ENCODE peak calls at places on chromosome 18, in six cellular contexts. I is GM23248, G is GM23338, O is PC-9, A is PC-3, X is MM.1S. N is an unnamed sample.
A peak's percentile ranks its signal among the peaks of the same experiment; 100 is the strongest.

GRCh38 chr18:63146185-63146584 is 173.4 kb downstream of the BCL2 start:
- DNase-seq in I (no peak), G (no peak), O (no peak), A (no peak), X (no peak), N (no peak)

GRCh38 chr18:48153641-48154481 is 223.4 kb upstream of the SMAD2 start:
- DNase-seq in I (peak; percentile 72), G (no peak), O (no peak), A (peak; percentile 68), X (no peak), N (no peak)

GRCh38 chr18:39199231-39199855 is 1633.7 kb upstream of the CELF4 start:
- DNase-seq in I (no peak), G (no peak), O (no peak), A (no peak), X (no peak), N (no peak)

GRCh38 chr18:77207540-77207939 is 42.1 kb upstream of the GALR1 start:
- DNase-seq in I (peak; percentile 89), G (peak; percentile 73), O (no peak), A (peak; percentile 47), X (peak; percentile 65), N (peak; percentile 25)

GRCh38 chr18:41324934-41325333 is 630.1 kb upstream of the PIK3C3 start:
- DNase-seq in I (peak; percentile 51), G (no peak), O (no peak), A (peak; percentile 62), X (no peak), N (no peak)

GRCh38 chr18:74778191-74778847 is 180.6 kb downstream of the ZNF407 start:
- DNase-seq in I (peak; percentile 53), G (no peak), O (no peak), A (no peak), X (no peak), N (no peak)

GRCh38 chr18:70200286-70200685 is 5.2 kb downstream of the RTTN start:
- DNase-seq in I (no peak), G (no peak), O (no peak), A (no peak), X (no peak), N (no peak)

GRCh38 chr18:31206787-31207381 is 44.2 kb upstream of the DSC1 start:
- DNase-seq in I (no peak), G (peak; percentile 57), O (peak; percentile 78), A (peak; percentile 85), X (no peak), N (peak; percentile 33)

GRCh38 chr18:54255141-54255540 is 14.2 kb upstream of the POLI start:
- DNase-seq in I (no peak), G (no peak), O (no peak), A (no peak), X (no peak), N (no peak)

GRCh38 chr18:36451454-36452251 is 154.1 kb downstream of the FHOD3 start:
- DNase-seq in I (peak; percentile 50), G (no peak), O (peak; percentile 30), A (peak; percentile 53), X (no peak), N (no peak)

GRCh38 chr18:6653880-6654279 is 75.6 kb upstream of the ARHGAP28 start:
- DNase-seq in I (no peak), G (no peak), O (no peak), A (no peak), X (no peak), N (no peak)

GRCh38 chr18:43060020-43060419 is 55.5 kb downstream of the RIT2 start:
- DNase-seq in I (no peak), G (no peak), O (no peak), A (no peak), X (no peak), N (no peak)

GRCh38 chr18:35526476-35527120 is 28.8 kb upstream of the INO80C start:
- DNase-seq in I (peak; percentile 46), G (peak; percentile 50), O (peak; percentile 42), A (no peak), X (no peak), N (no peak)

GRCh38 chr18:77049938-77050337 is 82.6 kb downstream of the MBP start:
- DNase-seq in I (peak; percentile 78), G (no peak), O (no peak), A (no peak), X (no peak), N (no peak)

GRCh38 chr18:47383729-47384128 is 132.3 kb upstream of the SKOR2 start:
- DNase-seq in I (no peak), G (no peak), O (no peak), A (no peak), X (no peak), N (no peak)

GRCh38 chr18:35355140-35355618 is 11.0 kb upstream of the ZNF24 start:
- DNase-seq in I (peak; percentile 89), G (peak; percentile 90), O (peak; percentile 27), A (peak; percentile 62), X (peak; percentile 81), N (peak; percentile 86)

GRCh38 chr18:35673682-35674081 is 92.1 kb downstream of the GALNT1 start:
- DNase-seq in I (no peak), G (no peak), O (no peak), A (peak; percentile 38), X (no peak), N (no peak)

GRCh38 chr18:70366174-70366573 is 77.3 kb downstream of the SOCS6 start:
- DNase-seq in I (no peak), G (peak; percentile 83), O (no peak), A (no peak), X (no peak), N (peak; percentile 82)

GRCh38 chr18:22800551-22800951 is 132.6 kb upstream of the RBBP8 start:
- DNase-seq in I (peak; percentile 65), G (no peak), O (no peak), A (no peak), X (no peak), N (no peak)

GRCh38 chr18:65398347-65398746 is 352.5 kb upstream of the CDH7 start:
- DNase-seq in I (no peak), G (no peak), O (no peak), A (no peak), X (no peak), N (no peak)

GRCh38 chr18:48934708-48935432 is 15.9 kb downstream of the SMAD7 start:
- DNase-seq in I (peak; percentile 57), G (no peak), O (no peak), A (no peak), X (peak; percentile 91), N (no peak)

GRCh38 chr18:12308386-12309100 is 502 bp downstream of the TUBB6 start:
- DNase-seq in I (peak; percentile 99), G (peak; percentile 83), O (peak; percentile 75), A (peak; percentile 81), X (no peak), N (peak; percentile 87)
- TF ChIP-seq EZH2 in I (no peak), G (no peak), O (no peak), A (no peak), X (no peak), N (no peak)

DNA sequence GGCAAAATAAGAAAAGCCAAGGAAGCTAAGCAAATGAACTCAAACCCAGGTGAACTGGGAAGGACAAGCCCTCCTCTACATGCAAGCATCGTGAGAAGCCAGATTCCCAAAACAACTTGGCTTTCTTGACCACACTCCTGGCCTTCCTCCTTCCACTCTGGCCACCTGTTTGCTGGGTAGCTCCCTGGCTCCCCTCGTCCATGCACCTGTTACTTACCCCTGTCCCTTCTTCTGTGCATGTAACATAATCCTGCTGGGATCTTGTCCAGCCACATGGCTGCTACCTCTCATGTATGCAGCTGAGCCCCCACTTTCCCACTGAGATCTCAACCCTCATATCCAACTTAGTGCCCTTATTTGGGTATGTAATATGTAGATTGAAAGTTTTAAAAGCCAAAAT is 121.6 kb downstream of the MYO5B start:
- DNase-seq in I (no peak), G (no peak), O (no peak), A (no peak), X (no peak), N (no peak)
- H3K4me1 ChIP-seq in I (no peaks in the 10 kb centered on the region), G (peaks cover 11% of the 10 kb centered on the region), O (no peaks in the 10 kb centered on the region), A (no peaks in the 10 kb centered on the region), X (peaks cover 51% of the 10 kb centered on the region), N (no peaks in the 10 kb centered on the region)

GRCh38 chr18:37717098-37717497 is 151.5 kb upstream of the CELF4 start:
- DNase-seq in I (no peak), G (no peak), O (no peak), A (no peak), X (no peak), N (no peak)
- H3F3A ChIP-seq in I (no peaks in the 10 kb centered on the region), G (no peaks in the 10 kb centered on the region), O (no peaks in the 10 kb centered on the region), A (no peaks in the 10 kb centered on the region), X (no peaks in the 10 kb centered on the region), N (no peaks in the 10 kb centered on the region)

GRCh38 chr18:2846638-2847340 is at the start of gene EMILIN2:
- DNase-seq in I (peak; percentile 76), G (peak; percentile 75), O (peak; percentile 10), A (no peak), X (no peak), N (peak; percentile 70)
- TF ChIP-seq EZH2 in I (no peak), G (peak; percentile 70), O (peak; percentile 48), A (no peak), X (no peak), N (no peak)

GRCh38 chr18:8751692-8752091 is 46.3 kb downstream of the MTCL1 start:
- DNase-seq in I (no peak), G (no peak), O (no peak), A (no peak), X (no peak), N (no peak)
- H3K4me1 ChIP-seq in I (peaks cover 60% of the 10 kb centered on the region), G (no peaks in the 10 kb centered on the region), O (no peaks in the 10 kb centered on the region), A (peaks cover 21% of the 10 kb centered on the region), X (no peaks in the 10 kb centered on the region), N (peaks cover 3% of the 10 kb centered on the region)

DNA sequence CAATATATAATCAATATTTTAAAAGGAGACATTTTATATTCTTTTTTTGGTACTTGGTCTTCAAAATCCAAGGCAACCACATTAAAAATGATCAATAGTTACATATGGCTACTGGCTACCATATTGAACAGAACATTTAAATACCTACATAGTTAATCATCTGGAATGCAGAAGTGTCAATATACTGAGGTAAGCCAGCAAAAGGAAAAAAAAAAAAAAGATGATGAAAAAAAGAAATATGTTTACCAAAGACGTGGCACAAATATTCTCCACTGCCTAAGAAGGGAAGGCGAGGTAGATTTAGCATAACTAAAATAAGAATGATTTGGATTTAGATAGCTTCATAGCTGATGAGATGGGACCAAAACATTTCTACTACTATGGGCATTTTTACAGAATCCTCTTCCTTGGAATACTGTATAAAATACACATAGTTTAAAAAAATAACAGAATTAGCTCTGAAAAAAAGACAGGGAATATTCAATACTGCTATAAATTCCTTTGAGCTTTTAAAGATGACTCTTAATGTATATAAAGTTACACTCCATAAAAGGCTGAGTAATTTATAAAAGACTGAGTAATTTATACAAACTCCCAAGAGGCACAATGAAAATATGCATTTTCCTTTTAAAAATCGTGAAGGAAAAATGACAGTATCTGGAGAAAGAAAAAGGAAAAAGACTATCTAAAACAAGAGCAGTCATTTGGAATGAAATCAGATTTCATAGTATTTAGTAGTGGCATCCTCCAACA is 63.5 kb downstream of the CDH2 start:
- DNase-seq in I (peak; percentile 27), G (no peak), O (no peak), A (peak; percentile 71), X (no peak), N (no peak)
- H3F3A ChIP-seq in I (peaks cover 66% of the 10 kb centered on the region), G (no peaks in the 10 kb centered on the region), O (no peaks in the 10 kb centered on the region), A (peaks cover 11% of the 10 kb centered on the region), X (no peaks in the 10 kb centered on the region), N (peaks cover 22% of the 10 kb centered on the region)

DNA sequence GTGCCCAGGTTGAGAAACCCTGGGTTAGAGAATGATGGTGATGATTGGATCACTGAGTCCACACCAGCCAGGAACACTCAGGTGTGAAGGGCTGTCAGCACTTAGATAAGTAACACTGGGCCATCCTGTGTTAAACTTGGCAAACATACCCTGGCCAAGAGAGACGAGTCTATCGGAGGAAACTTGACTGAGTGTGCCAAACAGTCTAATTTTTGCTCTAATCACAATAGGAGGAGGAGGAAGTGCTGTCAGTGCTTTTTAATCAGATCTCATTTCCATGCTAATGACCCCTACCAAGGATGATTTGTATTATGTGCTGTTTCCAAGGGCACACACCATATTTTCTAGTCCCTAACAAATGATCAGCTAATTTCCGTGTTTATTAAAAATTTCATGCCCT is 63.8 kb upstream of the SEC11C start:
- DNase-seq in I (no peak), G (no peak), O (no peak), A (no peak), X (no peak), N (no peak)
- TF ChIP-seq EZH2 in I (no peak), G (no peak), O (no peak), A (no peak), X (no peak), N (no peak)

N was measured in neural progenitor cell.